ENCODE peak calls at places on chromosome 1, in six cellular contexts. One of them, this sample, is unnamed.

GRCh38 chr1:183164350-183164749 is 21.7 kb upstream of the LAMC2 start:
- DNase-seq in GM23248: peak; percentile 64
- DNase-seq in heart left ventricle: no peak
- DNase-seq in heart right ventricle: no peak
- DNase-seq in psoas muscle: no peak
- DNase-seq in adrenal gland: no peak
- DNase-seq in this sample: no peak

GRCh38 chr1:209542585-209542984 is 40.9 kb upstream of the CAMK1G start:
- DNase-seq in heart left ventricle: no peak
- DNase-seq in heart right ventricle: no peak
- DNase-seq in psoas muscle: no peak
- DNase-seq in adrenal gland: no peak
- DNase-seq in GM23248: peak; percentile 9
- DNase-seq in this sample: no peak

GRCh38 chr1:54265661-54266060 is 65.7 kb downstream of the MRPL37 start:
- DNase-seq in psoas muscle: no peak
- DNase-seq in heart right ventricle: no peak
- DNase-seq in GM23248: no peak
- DNase-seq in heart left ventricle: no peak
- DNase-seq in adrenal gland: no peak
- DNase-seq in this sample: no peak

GRCh38 chr1:157841708-157842107 is at the start of gene CD5L:
- DNase-seq in heart left ventricle: no peak
- DNase-seq in GM23248: no peak
- DNase-seq in adrenal gland: no peak
- DNase-seq in heart right ventricle: no peak
- DNase-seq in psoas muscle: no peak
- DNase-seq in this sample: no peak

GRCh38 chr1:74767490-74767889 is 34.5 kb downstream of the TYW3 start:
- DNase-seq in heart right ventricle: no peak
- DNase-seq in adrenal gland: no peak
- DNase-seq in psoas muscle: no peak
- DNase-seq in heart left ventricle: no peak
- DNase-seq in GM23248: peak; percentile 36
- DNase-seq in this sample: no peak

GRCh38 chr1:26932536-26932935 is 11.0 kb downstream of the NUDC start:
- DNase-seq in psoas muscle: no peak
- DNase-seq in heart right ventricle: no peak
- DNase-seq in heart left ventricle: no peak
- DNase-seq in GM23248: no peak
- DNase-seq in adrenal gland: no peak
- DNase-seq in this sample: no peak

GRCh38 chr1:92515796-92516201 is 29.1 kb upstream of the GFI1 start:
- DNase-seq in heart right ventricle: no peak
- DNase-seq in adrenal gland: no peak
- DNase-seq in heart left ventricle: no peak
- DNase-seq in GM23248: no peak
- DNase-seq in psoas muscle: no peak
- DNase-seq in this sample: no peak

GRCh38 chr1:11858968-11859871 is 475 bp upstream of the NPPB start:
- DNase-seq in heart right ventricle: peak; percentile 75
- DNase-seq in heart left ventricle: peak; percentile 72
- DNase-seq in adrenal gland: peak; percentile 71
- DNase-seq in psoas muscle: peak; percentile 83
- DNase-seq in GM23248: peak; percentile 63
- DNase-seq in this sample: no peak

GRCh38 chr1:28195780-28196179 is 19.3 kb upstream of the PTAFR start:
- DNase-seq in heart right ventricle: no peak
- DNase-seq in heart left ventricle: no peak
- DNase-seq in GM23248: no peak
- DNase-seq in adrenal gland: no peak
- DNase-seq in psoas muscle: no peak
- DNase-seq in this sample: no peak

GRCh38 chr1:36161656-36162531 is 5.9 kb downstream of the MAP7D1 start:
- DNase-seq in adrenal gland: peak; percentile 19
- DNase-seq in GM23248: peak; percentile 62
- DNase-seq in heart left ventricle: peak; percentile 60
- DNase-seq in heart right ventricle: no peak
- DNase-seq in psoas muscle: peak; percentile 32
- DNase-seq in this sample: no peak

GRCh38 chr1:39275836-39276507 is 71.5 kb downstream of the MACF1 start:
- DNase-seq in adrenal gland: no peak
- DNase-seq in GM23248: no peak
- DNase-seq in heart right ventricle: no peak
- DNase-seq in psoas muscle: no peak
- DNase-seq in heart left ventricle: no peak
- DNase-seq in this sample: no peak

GRCh38 chr1:11501906-11502485 is 23.0 kb downstream of the DISP3 start:
- DNase-seq in GM23248: no peak
- DNase-seq in heart left ventricle: no peak
- DNase-seq in heart right ventricle: no peak
- DNase-seq in adrenal gland: no peak
- DNase-seq in psoas muscle: no peak
- DNase-seq in this sample: no peak

DNA sequence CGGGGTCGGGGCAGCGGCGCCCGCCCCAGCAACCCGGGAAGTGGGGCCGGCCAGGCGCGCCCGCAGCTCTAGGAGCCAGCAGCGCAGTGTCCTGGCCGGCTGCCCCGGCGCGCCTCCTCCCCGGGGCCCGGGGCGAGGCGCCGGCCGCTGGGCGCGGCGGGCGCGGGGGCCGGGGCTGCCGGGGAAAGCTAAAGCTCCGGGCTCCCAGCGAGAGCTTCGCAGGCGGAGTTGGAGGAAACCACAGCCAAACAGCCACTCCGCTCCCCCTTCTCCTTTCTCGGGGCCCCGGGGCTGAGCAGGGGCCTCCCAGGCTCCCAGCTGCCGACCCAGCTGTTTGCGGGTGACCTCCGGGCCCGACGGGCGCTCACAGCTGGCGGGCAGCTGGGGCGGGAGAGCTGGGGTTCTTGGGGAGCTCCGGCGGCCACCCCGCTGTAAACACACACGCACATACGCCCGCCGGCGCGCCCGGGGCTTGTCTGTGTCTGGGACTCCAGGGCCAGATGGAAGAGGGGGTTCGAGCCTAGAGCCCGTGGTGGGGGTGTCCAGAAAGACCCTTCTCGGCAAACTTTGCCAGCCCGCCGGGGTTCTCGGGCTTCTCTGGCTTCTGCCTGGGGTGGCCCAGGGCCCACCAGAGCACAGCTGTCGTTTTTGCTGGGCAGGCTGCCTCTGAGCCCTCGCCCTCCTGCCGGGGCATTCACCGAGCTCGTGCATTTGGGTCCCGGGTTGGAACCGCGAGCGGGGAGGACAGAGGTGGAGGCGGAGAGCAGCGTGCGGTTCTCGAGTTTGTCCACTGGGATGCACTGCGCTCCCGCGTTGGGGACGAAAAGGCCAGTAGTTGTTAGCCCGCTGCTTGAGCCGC is 1.5 kb downstream of the AJAP1 start:
- DNase-seq in psoas muscle: peak; percentile 74
- DNase-seq in GM23248: peak; percentile 56
- DNase-seq in adrenal gland: peak; percentile 47
- DNase-seq in heart right ventricle: peak; percentile 39
- DNase-seq in heart left ventricle: peak; percentile 51
- DNase-seq in this sample: no peak
- H3K27me3 ChIP-seq in psoas muscle: peaks cover 23% of the 10 kb centered on the region
- H3K27me3 ChIP-seq in GM23248: peaks cover 21% of the 10 kb centered on the region
- H3K27me3 ChIP-seq in adrenal gland: peaks cover 34% of the 10 kb centered on the region
- H3K27me3 ChIP-seq in heart right ventricle: peaks cover 92% of the 10 kb centered on the region
- H3K27me3 ChIP-seq in heart left ventricle: peaks cover 58% of the 10 kb centered on the region
- H3K27me3 ChIP-seq in this sample: peaks cover 15% of the 10 kb centered on the region

DNA sequence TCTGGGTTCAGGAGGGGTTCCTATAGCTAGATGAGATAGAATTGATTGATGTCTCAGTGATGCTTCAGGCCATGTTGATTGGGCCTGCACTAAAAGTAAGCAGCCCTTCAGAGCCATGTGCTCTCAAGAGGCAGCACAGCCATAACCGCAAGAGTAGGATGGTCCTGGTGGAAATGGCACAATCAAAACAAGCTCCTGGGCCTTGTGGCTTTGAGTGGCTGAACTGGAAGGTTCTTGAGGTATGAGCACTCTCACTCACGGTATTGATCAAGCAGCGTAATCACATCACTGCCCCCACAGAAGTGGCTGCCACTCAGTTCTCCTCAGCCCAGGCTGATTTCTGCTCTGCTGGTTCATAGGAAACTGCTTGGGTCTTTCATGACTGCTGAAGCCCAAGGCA is 76.0 kb downstream of the DDR2 start:
- DNase-seq in GM23248: no peak
- DNase-seq in psoas muscle: no peak
- DNase-seq in heart right ventricle: no peak
- DNase-seq in adrenal gland: no peak
- DNase-seq in heart left ventricle: no peak
- DNase-seq in this sample: no peak
- H3K27ac ChIP-seq in GM23248: no peak overlapping the region
- H3K27ac ChIP-seq in psoas muscle: no peak overlapping the region
- H3K27ac ChIP-seq in heart right ventricle: no peak overlapping the region
- H3K27ac ChIP-seq in adrenal gland: no peak overlapping the region
- H3K27ac ChIP-seq in heart left ventricle: no peak overlapping the region
- H3K27ac ChIP-seq in this sample: no peak overlapping the region

GRCh38 chr1:30329802-30330557 is 393.4 kb downstream of the MATN1 start:
- DNase-seq in psoas muscle: no peak
- DNase-seq in adrenal gland: no peak
- DNase-seq in heart right ventricle: no peak
- DNase-seq in heart left ventricle: no peak
- DNase-seq in GM23248: no peak
- DNase-seq in this sample: no peak

GRCh38 chr1:30330644-30331043 is 392.7 kb downstream of the MATN1 start:
- DNase-seq in GM23248: no peak
- DNase-seq in adrenal gland: no peak
- DNase-seq in heart right ventricle: no peak
- DNase-seq in heart left ventricle: no peak
- DNase-seq in psoas muscle: no peak
- DNase-seq in this sample: no peak

GRCh38 chr1:30328100-30328370 is 395.4 kb downstream of the MATN1 start:
- DNase-seq in heart left ventricle: no peak
- DNase-seq in psoas muscle: no peak
- DNase-seq in GM23248: no peak
- DNase-seq in heart right ventricle: no peak
- DNase-seq in adrenal gland: no peak
- DNase-seq in this sample: no peak

GRCh38 chr1:30328401-30329262 is 394.8 kb downstream of the MATN1 start:
- DNase-seq in adrenal gland: no peak
- DNase-seq in heart right ventricle: no peak
- DNase-seq in GM23248: no peak
- DNase-seq in heart left ventricle: no peak
- DNase-seq in psoas muscle: no peak
- DNase-seq in this sample: no peak

GRCh38 chr1:30329263-30329753 is 394.1 kb downstream of the MATN1 start:
- DNase-seq in psoas muscle: no peak
- DNase-seq in heart right ventricle: no peak
- DNase-seq in GM23248: no peak
- DNase-seq in heart left ventricle: no peak
- DNase-seq in adrenal gland: no peak
- DNase-seq in this sample: no peak
- H3K27me3 ChIP-seq in psoas muscle: no peaks in the 10 kb centered on the region
- H3K27me3 ChIP-seq in heart right ventricle: peaks cover 18% of the 10 kb centered on the region
- H3K27me3 ChIP-seq in GM23248: no peaks in the 10 kb centered on the region
- H3K27me3 ChIP-seq in heart left ventricle: no peaks in the 10 kb centered on the region
- H3K27me3 ChIP-seq in adrenal gland: no peaks in the 10 kb centered on the region
- H3K27me3 ChIP-seq in this sample: no peaks in the 10 kb centered on the region

GRCh38 chr1:85330711-85331290 is 54.4 kb upstream of the BCL10 start:
- DNase-seq in GM23248: peak; percentile 96
- DNase-seq in heart left ventricle: peak; percentile 81
- DNase-seq in psoas muscle: no peak
- DNase-seq in adrenal gland: no peak
- DNase-seq in heart right ventricle: no peak
- DNase-seq in this sample: peak; percentile 91
- H3K27ac ChIP-seq in GM23248: peak overlapping the region; percentile 98
- H3K27ac ChIP-seq in heart left ventricle: peak overlapping the region; percentile 81
- H3K27ac ChIP-seq in psoas muscle: peak overlapping the region; percentile 83
- H3K27ac ChIP-seq in adrenal gland: no peak overlapping the region
- H3K27ac ChIP-seq in heart right ventricle: peak overlapping the region; percentile 83
- H3K27ac ChIP-seq in this sample: peak overlapping the region; percentile 96

DNA sequence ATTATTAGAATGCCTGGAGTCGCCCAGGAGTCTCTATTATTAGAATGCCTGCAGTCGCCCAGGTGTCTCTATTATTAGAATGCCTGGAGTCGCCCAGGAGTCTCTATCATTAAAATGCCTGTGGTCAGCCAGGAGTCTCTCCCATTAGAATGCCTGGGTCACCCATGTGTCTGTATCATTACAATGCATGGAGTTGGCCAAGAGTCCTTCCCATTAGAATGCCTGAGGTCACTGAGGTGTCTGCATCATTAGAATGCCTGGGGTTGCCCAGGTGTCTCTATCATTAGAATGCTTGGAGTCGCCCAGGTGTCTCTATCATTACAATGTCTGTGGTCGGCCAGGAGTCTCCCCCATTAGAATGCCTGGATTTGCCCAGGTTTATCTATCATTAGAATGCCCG is 66.9 kb downstream of the RNF187 start:
- DNase-seq in psoas muscle: no peak
- DNase-seq in GM23248: no peak
- DNase-seq in heart left ventricle: no peak
- DNase-seq in heart right ventricle: no peak
- DNase-seq in adrenal gland: no peak
- DNase-seq in this sample: no peak
- H3K27me3 ChIP-seq in psoas muscle: no peaks in the 10 kb centered on the region
- H3K27me3 ChIP-seq in GM23248: no peaks in the 10 kb centered on the region
- H3K27me3 ChIP-seq in heart left ventricle: no peaks in the 10 kb centered on the region
- H3K27me3 ChIP-seq in heart right ventricle: peaks cover 11% of the 10 kb centered on the region
- H3K27me3 ChIP-seq in adrenal gland: no peaks in the 10 kb centered on the region
- H3K27me3 ChIP-seq in this sample: no peaks in the 10 kb centered on the region

GRCh38 chr1:19425643-19426245 is 59.6 kb downstream of the CAPZB start:
- DNase-seq in adrenal gland: no peak
- DNase-seq in GM23248: no peak
- DNase-seq in psoas muscle: no peak
- DNase-seq in heart left ventricle: no peak
- DNase-seq in heart right ventricle: no peak
- DNase-seq in this sample: no peak

GRCh38 chr1:19424651-19425570 is 60.4 kb downstream of the CAPZB start:
- DNase-seq in GM23248: no peak
- DNase-seq in heart right ventricle: no peak
- DNase-seq in adrenal gland: no peak
- DNase-seq in heart left ventricle: no peak
- DNase-seq in psoas muscle: no peak
- DNase-seq in this sample: no peak

GRCh38 chr1:19420606-19421005 is 64.7 kb downstream of the CAPZB start:
- DNase-seq in adrenal gland: no peak
- DNase-seq in psoas muscle: no peak
- DNase-seq in heart left ventricle: no peak
- DNase-seq in heart right ventricle: no peak
- DNase-seq in GM23248: no peak
- DNase-seq in this sample: no peak

GRCh38 chr1:19421365-19421764 is 64.0 kb downstream of the CAPZB start:
- DNase-seq in psoas muscle: no peak
- DNase-seq in adrenal gland: no peak
- DNase-seq in GM23248: no peak
- DNase-seq in heart left ventricle: no peak
- DNase-seq in heart right ventricle: no peak
- DNase-seq in this sample: no peak

DNA sequence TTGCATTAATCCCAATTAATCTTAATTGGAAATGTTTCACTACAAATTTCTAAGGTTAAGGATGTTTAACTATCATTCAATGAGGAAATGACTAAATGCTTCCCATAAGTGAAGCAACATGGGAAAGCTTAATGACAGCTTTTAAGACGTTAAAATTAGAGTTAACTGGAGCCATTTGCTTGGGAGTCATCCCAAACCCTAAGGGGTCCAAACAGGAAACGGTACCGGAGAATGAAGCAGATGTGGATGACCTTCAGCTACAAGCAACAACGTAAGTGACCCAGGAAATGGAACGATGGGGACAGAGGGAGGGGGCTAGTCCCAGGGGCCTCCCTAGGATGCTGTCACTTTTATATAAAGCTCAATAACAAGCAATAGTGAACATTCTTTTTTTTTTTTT is 62.2 kb downstream of the CAPZB start:
- DNase-seq in heart left ventricle: no peak
- DNase-seq in adrenal gland: no peak
- DNase-seq in heart right ventricle: no peak
- DNase-seq in psoas muscle: no peak
- DNase-seq in GM23248: peak; percentile 65
- DNase-seq in this sample: no peak
- H3K27ac ChIP-seq in heart left ventricle: peak overlapping the region; percentile 37
- H3K27ac ChIP-seq in adrenal gland: no peak overlapping the region
- H3K27ac ChIP-seq in heart right ventricle: peak overlapping the region; percentile 65
- H3K27ac ChIP-seq in psoas muscle: peak overlapping the region; percentile 60
- H3K27ac ChIP-seq in GM23248: peak overlapping the region; percentile 92
- H3K27ac ChIP-seq in this sample: no peak overlapping the region

This sample was measured in AG04450.